ENCODE peak calls at places on chromosomes 1 and 21, in eight cellular contexts. One of them, this sample, is unnamed.

GRCh38 chr1:44237721-44238457 is 24.6 kb downstream of the DMAP1 start:
- DNase-seq in memory B cell: peak
- DNase-seq in HAP-1: peak
- DNase-seq in pancreas: no peak
- DNase-seq in AML-193: no peak
- DNase-seq in left lobe of liver: no peak
- DNase-seq in Calu3: no peak
- DNase-seq in stimulated activated CD8-positive, alpha-beta memory T cell treated with anti-CD3 and anti-CD28 coated beads, Interleukin-4, amount 100 ng/mL, for 4 hours: no peak
- DNase-seq in this sample: no peak

GRCh38 chr1:67211589-67212563 is 45.6 kb downstream of the IL23R start:
- DNase-seq in memory B cell: no peak
- DNase-seq in HAP-1: peak
- DNase-seq in pancreas: no peak
- DNase-seq in AML-193: peak
- DNase-seq in left lobe of liver: no peak
- DNase-seq in Calu3: peak
- DNase-seq in stimulated activated CD8-positive, alpha-beta memory T cell treated with anti-CD3 and anti-CD28 coated beads, Interleukin-4, amount 100 ng/mL, for 4 hours: no peak
- DNase-seq in this sample: no peak

GRCh38 chr1:156821801-156822200 is 5.2 kb upstream of the SH2D2A start:
- DNase-seq in memory B cell: no peak
- DNase-seq in HAP-1: no peak
- DNase-seq in pancreas: no peak
- DNase-seq in AML-193: no peak
- DNase-seq in left lobe of liver: no peak
- DNase-seq in Calu3: no peak
- DNase-seq in stimulated activated CD8-positive, alpha-beta memory T cell treated with anti-CD3 and anti-CD28 coated beads, Interleukin-4, amount 100 ng/mL, for 4 hours: no peak
- DNase-seq in this sample: no peak

GRCh38 chr1:110975265-110975664 is 11.5 kb upstream of the LRIF1 start:
- DNase-seq in memory B cell: no peak
- DNase-seq in HAP-1: no peak
- DNase-seq in pancreas: no peak
- DNase-seq in AML-193: no peak
- DNase-seq in left lobe of liver: no peak
- DNase-seq in Calu3: no peak
- DNase-seq in stimulated activated CD8-positive, alpha-beta memory T cell treated with anti-CD3 and anti-CD28 coated beads, Interleukin-4, amount 100 ng/mL, for 4 hours: no peak
- DNase-seq in this sample: no peak

GRCh38 chr1:39970274-39970673 is 15.3 kb downstream of the MFSD2A start:
- DNase-seq in memory B cell: no peak
- DNase-seq in HAP-1: no peak
- DNase-seq in pancreas: no peak
- DNase-seq in AML-193: no peak
- DNase-seq in left lobe of liver: no peak
- DNase-seq in Calu3: no peak
- DNase-seq in stimulated activated CD8-positive, alpha-beta memory T cell treated with anti-CD3 and anti-CD28 coated beads, Interleukin-4, amount 100 ng/mL, for 4 hours: no peak
- DNase-seq in this sample: no peak

GRCh38 chr1:218347713-218348627 is 2.8 kb downstream of the TGFB2 start:
- DNase-seq in memory B cell: no peak
- DNase-seq in HAP-1: peak
- DNase-seq in pancreas: no peak
- DNase-seq in AML-193: no peak
- DNase-seq in left lobe of liver: no peak
- DNase-seq in Calu3: no peak
- DNase-seq in stimulated activated CD8-positive, alpha-beta memory T cell treated with anti-CD3 and anti-CD28 coated beads, Interleukin-4, amount 100 ng/mL, for 4 hours: no peak
- DNase-seq in this sample: no peak

GRCh38 chr1:39450956-39451601 is 40.4 kb upstream of the BMP8A start:
- DNase-seq in memory B cell: no peak
- DNase-seq in HAP-1: no peak
- DNase-seq in pancreas: no peak
- DNase-seq in AML-193: no peak
- DNase-seq in left lobe of liver: peak
- DNase-seq in Calu3: no peak
- DNase-seq in stimulated activated CD8-positive, alpha-beta memory T cell treated with anti-CD3 and anti-CD28 coated beads, Interleukin-4, amount 100 ng/mL, for 4 hours: no peak
- DNase-seq in this sample: no peak

GRCh38 chr1:169113613-169114119 is 7.2 kb downstream of the ATP1B1 start:
- DNase-seq in memory B cell: no peak
- DNase-seq in HAP-1: no peak
- DNase-seq in pancreas: no peak
- DNase-seq in AML-193: no peak
- DNase-seq in left lobe of liver: no peak
- DNase-seq in Calu3: peak
- DNase-seq in stimulated activated CD8-positive, alpha-beta memory T cell treated with anti-CD3 and anti-CD28 coated beads, Interleukin-4, amount 100 ng/mL, for 4 hours: no peak
- DNase-seq in this sample: no peak

GRCh38 chr21:38951095-38951745 is 145.5 kb downstream of the ETS2 start:
- DNase-seq in memory B cell: no peak
- DNase-seq in HAP-1: no peak
- DNase-seq in pancreas: no peak
- DNase-seq in AML-193: no peak
- DNase-seq in left lobe of liver: no peak
- DNase-seq in Calu3: no peak
- DNase-seq in stimulated activated CD8-positive, alpha-beta memory T cell treated with anti-CD3 and anti-CD28 coated beads, Interleukin-4, amount 100 ng/mL, for 4 hours: no peak
- DNase-seq in this sample: no peak

GRCh38 chr1:53581476-53581875 is 122.3 kb downstream of the DMRTB1 start:
- DNase-seq in memory B cell: no peak
- DNase-seq in HAP-1: no peak
- DNase-seq in pancreas: no peak
- DNase-seq in AML-193: no peak
- DNase-seq in left lobe of liver: no peak
- DNase-seq in Calu3: no peak
- DNase-seq in stimulated activated CD8-positive, alpha-beta memory T cell treated with anti-CD3 and anti-CD28 coated beads, Interleukin-4, amount 100 ng/mL, for 4 hours: no peak
- DNase-seq in this sample: no peak

This sample was measured in HL-60.